ENCODE peak calls at places on chromosomes 12 and 14, in eight cellular contexts. W is psoas muscle; B is heart right ventricle; O is mammary epithelial cell; E is CD8-positive, alpha-beta memory T cell; H is cardiac muscle cell; X is SJSA1; Q is right lobe of liver. T is an unnamed sample. For H3K4me1, the result is how much of the 10 kb centered on the place peaks cover.

GRCh38 chr14:30961330-30961729 is 64.1 kb upstream of the AP4S1 start:
- DNase-seq in O (no peak), H (no peak), X (no peak), W (no peak), B (no peak), Q (no peak), E (no peak), T (no peak)

GRCh38 chr12:99055294-99055693 is 410.2 kb downstream of the APAF1 start:
- DNase-seq in E (no peak), W (no peak), X (no peak), H (no peak), B (no peak), Q (no peak), O (no peak), T (no peak)

GRCh38 chr14:52351561-52352491 is 37.7 kb downstream of the PTGER2 start:
- DNase-seq in O (peak), H (no peak), B (no peak), X (no peak), W (no peak), E (no peak), Q (no peak), T (no peak)

GRCh38 chr12:91685917-91686316 is 459.7 kb downstream of the BTG1 start:
- DNase-seq in X (no peak), H (no peak), W (no peak), B (no peak), Q (no peak), E (no peak), O (peak), T (no peak)

GRCh38 chr12:123744836-123745235 is 17.3 kb upstream of the DNAH10 start:
- DNase-seq in E (no peak), B (no peak), H (peak), X (no peak), W (no peak), O (no peak), Q (no peak), T (no peak)

GRCh38 chr12:131087302-131087818 is 133.7 kb downstream of the ADGRD1 start:
- DNase-seq in E (no peak), Q (no peak), O (no peak), H (no peak), X (no peak), W (no peak), B (no peak), T (peak)

GRCh38 chr14:22266141-22266442 is 322.9 kb downstream of the DAD1 start:
- DNase-seq in B (no peak), W (no peak), H (no peak), X (no peak), O (peak), E (no peak), Q (no peak), T (no peak)

GRCh38 chr12:14874882-14875281 is 10.8 kb downstream of the MGP start:
- DNase-seq in E (no peak), Q (no peak), B (no peak), H (no peak), X (no peak), W (no peak), O (no peak), T (no peak)

GRCh38 chr14:25394356-25394755 is 344.4 kb upstream of the STXBP6 start:
- DNase-seq in E (no peak), H (no peak), B (no peak), Q (no peak), O (no peak), X (no peak), W (no peak), T (no peak)

GRCh38 chr12:6370576-6370935 is 4.8 kb downstream of the SCNN1A start:
- DNase-seq in Q (no peak), O (no peak), W (no peak), E (no peak), B (no peak), H (no peak), X (no peak), T (no peak)

GRCh38 chr12:6373022-6373787 is 2.2 kb downstream of the SCNN1A start:
- DNase-seq in X (no peak), W (no peak), O (no peak), E (peak), H (no peak), B (no peak), Q (no peak), T (peak)

GRCh38 chr12:6372403-6373003 is 2.9 kb downstream of the SCNN1A start:
- DNase-seq in W (peak), Q (no peak), X (peak), E (peak), H (no peak), B (no peak), O (peak), T (peak)

GRCh38 chr12:6369916-6370575 is 5.3 kb downstream of the SCNN1A start:
- DNase-seq in E (no peak), X (no peak), B (no peak), O (no peak), H (no peak), W (peak), Q (peak), T (peak)

DNA sequence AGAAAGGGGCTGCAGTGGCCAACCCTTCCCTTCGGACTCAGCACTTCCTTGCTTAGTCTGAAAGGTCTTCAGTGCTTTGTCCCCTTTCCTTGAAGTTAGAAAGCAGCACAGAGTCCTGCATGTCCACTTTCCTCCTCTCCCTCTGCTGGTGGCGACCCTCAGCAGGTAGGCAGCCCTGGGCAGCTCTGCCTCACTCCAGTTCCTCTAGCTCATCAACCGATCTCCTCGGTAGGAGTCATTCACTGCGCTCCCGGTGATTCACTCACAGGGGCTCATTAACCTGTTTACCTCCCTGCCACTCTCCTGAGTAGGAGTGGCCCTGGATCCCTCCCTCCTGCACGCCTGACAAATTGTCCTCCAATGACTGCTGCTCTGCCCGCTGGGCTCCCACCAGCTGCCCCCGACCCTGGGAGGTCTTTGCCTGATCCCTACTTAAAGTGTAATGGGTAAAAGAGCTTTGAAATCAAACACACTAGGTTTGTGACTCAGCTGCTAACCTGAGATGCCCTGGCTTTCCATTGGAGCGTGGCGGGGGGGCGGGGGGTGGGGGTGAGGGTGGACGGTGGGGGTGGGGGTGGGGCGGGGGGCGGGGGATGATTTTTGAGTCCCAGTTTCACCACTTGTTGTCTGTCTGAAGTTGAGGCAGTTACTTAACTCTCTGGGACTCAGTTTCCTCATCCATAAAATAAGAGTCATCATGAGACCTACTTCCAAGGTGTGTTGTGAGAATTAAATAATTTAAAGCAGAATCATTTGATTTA is 4.2 kb downstream of the SCNN1A start:
- DNase-seq in B (no peak), W (peak), H (no peak), X (peak), Q (peak), E (no peak), O (peak), T (peak)
- H3K4me1 ChIP-seq in B (under half), W (under half), H (under half), X (under half), Q (under half), E (under half), O (under half), T (half or more)

GRCh38 chr12:132180648-132181546 is 36.6 kb downstream of the NOC4L start:
- DNase-seq in X (no peak), H (no peak), B (no peak), O (no peak), W (peak), E (no peak), Q (peak), T (no peak)

GRCh38 chr12:132178801-132179401 is 34.6 kb downstream of the NOC4L start:
- DNase-seq in W (peak), E (no peak), O (no peak), H (no peak), B (no peak), Q (peak), X (no peak), T (no peak)

GRCh38 chr12:132178314-132178713 is 34.1 kb downstream of the NOC4L start:
- DNase-seq in X (no peak), Q (no peak), E (no peak), B (no peak), W (no peak), O (no peak), H (no peak), T (no peak)

GRCh38 chr12:132181570-132182200 is 37.4 kb downstream of the NOC4L start:
- DNase-seq in O (no peak), W (peak), Q (no peak), H (no peak), X (no peak), E (no peak), B (no peak), T (no peak)

GRCh38 chr12:132179431-132180362 is 35.4 kb downstream of the NOC4L start:
- DNase-seq in W (peak), B (no peak), H (no peak), E (no peak), X (no peak), O (no peak), Q (no peak), T (no peak)
- H3K4me1 ChIP-seq in W (under half), B (under half), H (under half), E (under half), X (under half), O (under half), Q (under half), T (under half)

GRCh38 chr14:76920572-76921175 is 94.5 kb downstream of the LRRC74A start:
- DNase-seq in H (no peak), O (no peak), E (no peak), W (no peak), X (no peak), Q (no peak), B (peak), T (no peak)
- H3K4me1 ChIP-seq in H (half or more), O (under half), E (under half), W (half or more), X (half or more), Q (under half), B (under half), T (under half)

DNA sequence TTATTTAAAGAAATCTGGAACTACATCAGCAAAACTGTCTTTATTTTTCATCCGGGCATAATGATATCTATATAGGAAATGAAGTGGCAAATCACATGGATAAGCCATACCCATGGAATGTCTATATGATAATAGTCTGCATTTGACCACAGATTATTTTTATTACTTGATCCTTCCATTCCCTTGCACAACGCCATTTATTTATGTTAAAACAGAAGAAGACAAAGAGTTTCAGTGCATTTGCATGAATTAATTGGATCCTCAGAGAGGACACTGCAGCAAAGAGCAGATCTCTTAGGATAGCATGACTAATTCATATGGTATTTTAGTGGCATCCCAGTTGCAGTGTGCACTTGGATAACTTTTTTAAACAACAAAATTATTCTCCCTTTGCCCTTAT is 345.0 kb downstream of the CCDC91 start:
- DNase-seq in O (no peak), W (no peak), X (no peak), E (no peak), B (no peak), H (no peak), Q (no peak), T (no peak)
- H3K4me1 ChIP-seq in O (under half), W (under half), X (under half), E (under half), B (under half), H (under half), Q (under half), T (under half)

GRCh38 chr14:65098586-65098985 is 3.7 kb downstream of the MAX start:
- DNase-seq in H (no peak), Q (no peak), B (no peak), W (no peak), O (peak), X (no peak), E (no peak), T (no peak)

GRCh38 chr14:65100905-65101541 is 1.3 kb downstream of the MAX start:
- DNase-seq in E (no peak), O (peak), Q (no peak), X (no peak), W (no peak), H (no peak), B (no peak), T (no peak)

GRCh38 chr14:65092340-65092739 is 10.0 kb downstream of the MAX start:
- DNase-seq in E (no peak), Q (no peak), H (no peak), O (no peak), W (no peak), X (no peak), B (no peak), T (no peak)

GRCh38 chr14:65095633-65096205 is 6.6 kb downstream of the MAX start:
- DNase-seq in X (no peak), W (peak), E (no peak), B (peak), H (no peak), O (no peak), Q (no peak), T (no peak)

GRCh38 chr14:65096323-65097089 is 5.8 kb downstream of the MAX start:
- DNase-seq in O (peak), B (no peak), H (no peak), X (no peak), W (no peak), E (no peak), Q (no peak), T (no peak)
- H3K4me1 ChIP-seq in O (under half), B (under half), H (under half), X (under half), W (half or more), E (half or more), Q (under half), T (half or more)

GRCh38 chr12:121798807-121799174 is 5.0 kb upstream of the SETD1B start:
- DNase-seq in E (no peak), B (no peak), W (no peak), Q (no peak), O (no peak), X (no peak), H (no peak), T (no peak)
- H3K4me1 ChIP-seq in E (under half), B (under half), W (under half), Q (under half), O (half or more), X (half or more), H (under half), T (half or more)

DNA sequence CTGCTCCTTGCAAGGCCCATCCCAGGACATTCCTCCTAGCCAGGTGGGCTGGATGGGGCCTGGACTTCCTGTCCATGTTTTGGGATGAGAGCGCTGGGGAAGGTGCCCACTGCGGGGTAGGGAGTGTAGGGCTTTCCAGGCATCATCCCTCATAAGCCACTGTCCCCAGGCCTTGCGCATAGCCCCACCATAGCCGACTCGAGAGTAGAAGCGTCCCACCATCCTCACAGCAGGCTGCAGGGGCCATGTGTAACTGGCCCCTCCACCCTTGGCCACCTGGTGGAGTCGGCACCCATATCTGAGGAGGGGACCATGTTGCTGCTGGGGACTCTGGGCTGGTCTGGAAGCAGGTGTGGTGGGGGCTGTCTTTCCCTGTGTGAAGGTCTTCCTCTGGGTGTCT is 30.5 kb downstream of the SH2B3 start:
- DNase-seq in X (no peak), E (no peak), O (no peak), B (no peak), H (no peak), W (no peak), Q (no peak), T (no peak)
- H3K4me1 ChIP-seq in X (half or more), E (half or more), O (half or more), B (under half), H (under half), W (half or more), Q (under half), T (half or more)

GRCh38 chr12:53990311-53991076 is 5.5 kb downstream of the HOXC10 start:
- DNase-seq in H (no peak), W (no peak), E (no peak), O (no peak), Q (no peak), B (no peak), X (no peak), T (no peak)

GRCh38 chr12:53994268-53994690 is 5.7 kb upstream of the HOXC9 start:
- DNase-seq in O (no peak), X (no peak), W (no peak), E (no peak), H (no peak), Q (no peak), B (no peak), T (no peak)

GRCh38 chr12:53993397-53994267 is 6.3 kb upstream of the HOXC9 start:
- DNase-seq in X (no peak), B (no peak), O (no peak), Q (no peak), H (no peak), E (no peak), W (no peak), T (no peak)

GRCh38 chr12:53991077-53991460 is 6.1 kb downstream of the HOXC10 start:
- DNase-seq in O (peak), W (peak), H (no peak), Q (no peak), B (no peak), E (no peak), X (no peak), T (no peak)

GRCh38 chr12:53992377-53992776 is 7.4 kb downstream of the HOXC10 start:
- DNase-seq in X (no peak), W (no peak), H (no peak), Q (no peak), B (no peak), O (no peak), E (no peak), T (no peak)
- H3K4me1 ChIP-seq in X (half or more), W (under half), H (under half), Q (under half), B (under half), O (under half), E (under half), T (under half)

GRCh38 chr12:94205738-94206310 is 57.4 kb downstream of the PLXNC1 start:
- DNase-seq in E (no peak), X (no peak), B (no peak), H (no peak), O (no peak), Q (no peak), W (no peak), T (no peak)

GRCh38 chr12:94206886-94207285 is 58.5 kb downstream of the PLXNC1 start:
- DNase-seq in B (no peak), X (no peak), W (no peak), O (no peak), H (no peak), E (no peak), Q (no peak), T (no peak)

GRCh38 chr12:94209240-94209639 is 60.9 kb downstream of the PLXNC1 start:
- DNase-seq in B (no peak), E (no peak), O (no peak), X (no peak), Q (no peak), H (no peak), W (no peak), T (no peak)

GRCh38 chr12:94208433-94208921 is 60.1 kb downstream of the PLXNC1 start:
- DNase-seq in B (peak), H (no peak), O (no peak), Q (no peak), E (no peak), X (no peak), W (no peak), T (no peak)

DNA sequence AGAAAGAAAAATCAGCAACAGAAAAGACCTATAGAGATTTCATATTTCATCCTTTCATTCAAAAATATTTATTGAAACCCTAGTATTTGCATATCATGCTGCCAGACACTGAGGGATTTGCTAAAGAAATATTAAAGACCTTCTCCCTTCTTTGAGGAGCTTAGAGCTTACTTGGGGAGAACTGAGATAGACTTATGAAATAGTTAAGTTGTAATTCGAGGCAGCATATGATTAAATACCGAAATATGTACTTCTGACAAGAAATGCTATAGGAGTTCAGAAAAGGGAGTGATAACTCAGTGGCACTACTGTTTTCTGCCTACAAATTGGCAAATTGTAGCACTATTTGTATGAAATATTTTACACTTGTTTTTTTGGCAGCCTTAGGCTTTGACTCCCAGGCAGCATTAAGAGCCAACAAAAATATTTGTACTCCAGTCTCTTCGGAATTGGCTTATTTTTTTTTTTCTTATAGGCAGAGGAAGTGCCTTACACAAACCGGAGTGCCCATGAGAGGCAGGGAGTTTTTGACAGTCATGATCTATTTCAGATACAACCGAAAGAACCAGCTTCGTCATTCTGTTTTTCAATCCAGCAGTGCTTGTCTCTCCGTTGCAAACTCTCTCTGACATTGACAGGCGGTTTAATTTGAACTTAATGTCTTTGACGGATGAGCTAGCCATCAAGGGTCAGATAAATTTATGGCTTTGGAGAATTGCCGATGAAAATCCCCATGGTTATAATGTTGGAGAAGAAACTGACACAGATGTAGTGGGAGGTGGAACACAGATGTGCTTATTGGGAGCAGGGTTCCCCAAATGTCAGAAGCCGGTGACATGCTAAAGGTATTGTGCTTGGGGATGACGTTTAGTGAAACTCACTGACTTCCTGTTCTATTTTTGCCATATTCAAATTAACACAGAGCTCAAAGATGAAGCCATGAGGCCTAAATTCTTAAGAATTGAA is 59.4 kb downstream of the PLXNC1 start:
- DNase-seq in O (no peak), B (peak), Q (no peak), E (no peak), X (no peak), W (no peak), H (no peak), T (no peak)
- H3K4me1 ChIP-seq in O (under half), B (under half), Q (under half), E (half or more), X (under half), W (under half), H (under half), T (under half)

T was measured in lower lobe of right lung.